ENCODE peak calls at places on chromosomes 2 and 18, in ten cellular contexts. O is sigmoid colon, Z is A549, C is kidney, K is IMR-90, B is left ventricle myocardium inferior, V is mammary epithelial cell, S is astrocyte, D is left lung, Y is psoas muscle. E is an unnamed sample.

GRCh38 chr18:55586841-55587240 is 1.2 kb downstream of the TCF4 start:
- DNase-seq in C (no peak), D (no peak), O (no peak), S (peak), V (no peak), K (peak), Z (no peak), Y (no peak), B (no peak), E (no peak)

GRCh38 chr2:241851325-241852115 is 7.2 kb downstream of the PDCD1 start:
- DNase-seq in C (no peak), K (no peak), B (no peak), Z (no peak), S (no peak), D (no peak), Y (no peak), V (no peak), O (peak), E (no peak)

GRCh38 chr2:116142828-116143227 is 1671.7 kb upstream of the DDX18 start:
- DNase-seq in S (no peak), K (no peak), D (no peak), O (no peak), Z (no peak), B (no peak), V (no peak), Y (no peak), C (no peak), E (no peak)

GRCh38 chr2:183192343-183192742 is 68.1 kb downstream of the NUP35 start:
- DNase-seq in O (no peak), K (no peak), D (no peak), C (no peak), Z (no peak), Y (no peak), B (no peak), S (no peak), V (no peak), E (no peak)

GRCh38 chr2:40957508-40957907 is 505.6 kb upstream of the SLC8A1 start:
- DNase-seq in B (peak), O (no peak), S (no peak), D (peak), Y (no peak), Z (no peak), V (no peak), C (no peak), K (peak), E (no peak)

GRCh38 chr2:201219328-201220096 is 36.6 kb downstream of the CASP10 start:
- DNase-seq in O (no peak), V (no peak), Y (no peak), C (no peak), K (no peak), Z (no peak), S (no peak), D (no peak), B (no peak), E (no peak)

GRCh38 chr18:79950440-79951341 is 762 bp downstream of the SLC66A2 start:
- DNase-seq in Z (peak), D (peak), Y (peak), S (no peak), C (peak), K (peak), O (peak), V (peak), B (no peak), E (peak)

GRCh38 chr18:43596106-43596712 is 318.9 kb upstream of the SYT4 start:
- DNase-seq in S (peak), O (no peak), V (peak), Y (no peak), K (peak), C (no peak), B (no peak), Z (peak), D (no peak), E (no peak)

GRCh38 chr2:196079052-196079451 is 10.4 kb upstream of the DNAH7 start:
- DNase-seq in Z (no peak), V (no peak), D (no peak), B (no peak), C (no peak), O (no peak), K (peak), Y (no peak), S (no peak), E (no peak)

GRCh38 chr2:66814916-66815315 is 380.0 kb downstream of the MEIS1 start:
- DNase-seq in B (no peak), Y (no peak), Z (no peak), O (no peak), V (no peak), K (no peak), D (no peak), S (no peak), C (no peak), E (no peak)

GRCh38 chr2:225937625-225938024 is 538.1 kb downstream of the NYAP2 start:
- DNase-seq in B (no peak), K (peak), Z (no peak), D (no peak), O (no peak), C (no peak), S (peak), V (peak), Y (no peak), E (no peak)

GRCh38 chr18:56377161-56377560 is 261.2 kb downstream of the TXNL1 start:
- DNase-seq in B (no peak), V (no peak), K (no peak), Y (no peak), C (no peak), Z (no peak), O (no peak), D (no peak), S (no peak), E (no peak)

GRCh38 chr2:137117385-137117784 is 352.0 kb downstream of the THSD7B start:
- DNase-seq in S (peak), V (peak), Y (no peak), O (no peak), D (no peak), C (no peak), K (no peak), Z (no peak), B (no peak), E (no peak)

GRCh38 chr2:49224426-49225010 is 70.2 kb upstream of the FSHR start:
- DNase-seq in K (no peak), B (peak), C (no peak), D (no peak), O (no peak), S (no peak), V (no peak), Z (no peak), Y (no peak), E (no peak)

GRCh38 chr2:72000110-72000509 is 147.6 kb downstream of the CYP26B1 start:
- DNase-seq in B (no peak), D (peak), O (no peak), K (no peak), V (no peak), S (no peak), C (peak), Y (no peak), Z (no peak), E (no peak)

GRCh38 chr2:237259201-237259600 is 154.8 kb downstream of the COL6A3 start:
- DNase-seq in K (peak), D (no peak), C (no peak), Z (no peak), S (peak), O (no peak), B (no peak), Y (no peak), V (no peak), E (no peak)
- H3K27ac ChIP-seq in K (peak), D (peak), C (no peak), Z (no peak), S (no peak), O (peak), B (no peak), Y (no peak), V (no peak), E (no peak)

GRCh38 chr2:42054657-42055430 is 7.0 kb downstream of the PKDCC start:
- DNase-seq in C (peak), D (no peak), S (no peak), K (no peak), Y (peak), V (no peak), B (no peak), O (no peak), Z (no peak), E (no peak)
- TF ChIP-seq CTCF in C (no peak), D (no peak), S (no peak), K (no peak), Y (peak), V (no peak), B (no peak), O (no peak), Z (no peak), E (no peak)

GRCh38 chr18:48781041-48781989 is 169.4 kb downstream of the SMAD7 start:
- DNase-seq in C (peak), B (peak), Y (peak), K (peak), S (peak), D (peak), O (peak), V (no peak), Z (no peak), E (peak)
- H3K4me3 ChIP-seq in C (no peak), B (peak), Y (peak), K (no peak), S (peak), D (no peak), O (no peak), V (no peak), Z (no peak), E (peak)

GRCh38 chr2:207772844-207773205 is 3.1 kb upstream of the FZD5 start:
- DNase-seq in Z (no peak), B (no peak), D (no peak), O (no peak), Y (no peak), S (no peak), V (no peak), K (no peak), C (no peak), E (peak)

GRCh38 chr2:207770602-207771404 is 1.1 kb upstream of the FZD5 start:
- DNase-seq in Z (no peak), C (peak), V (no peak), Y (peak), D (peak), O (no peak), B (no peak), K (no peak), S (no peak), E (peak)

GRCh38 chr2:207772081-207772843 is 2.6 kb upstream of the FZD5 start:
- DNase-seq in O (no peak), Y (no peak), S (no peak), C (peak), K (no peak), B (no peak), V (no peak), D (no peak), Z (no peak), E (peak)

GRCh38 chr2:207768891-207769596 is 662 bp downstream of the FZD5 start:
- DNase-seq in S (no peak), K (no peak), D (no peak), C (peak), B (no peak), O (peak), Y (peak), Z (peak), V (peak), E (peak)

GRCh38 chr2:207771421-207771820 is 1.7 kb upstream of the FZD5 start:
- DNase-seq in K (no peak), D (no peak), V (no peak), Y (no peak), Z (no peak), S (no peak), B (no peak), O (no peak), C (no peak), E (peak)
- H3K27ac ChIP-seq in K (no peak), D (no peak), V (no peak), Y (peak), Z (no peak), S (no peak), B (no peak), O (no peak), C (no peak), E (peak)

E was measured in coronary artery.